ENCODE peak calls at places on chromosomes 6 and 20, in seven cellular contexts. O, T, N, X, F, U and A are unnamed samples.

GRCh38 chr20:23773127-23773526 is 22.4 kb upstream of the CST1 start:
- DNase-seq in O (no peak), X (no peak), N (no peak), T (no peak), F (no peak), U (no peak), A (no peak)

GRCh38 chr20:14337400-14338171 is at the start of gene FLRT3:
- DNase-seq in U (peak; percentile 83), T (peak; percentile 70), O (peak; percentile 63), N (peak; percentile 95), X (peak; percentile 17), F (peak; percentile 81), A (peak; percentile 83)

GRCh38 chr20:19968488-19969073 is 48.6 kb upstream of the NAA20 start:
- DNase-seq in F (no peak), N (no peak), T (no peak), O (peak; percentile 54), U (no peak), X (no peak), A (no peak)

GRCh38 chr6:112990971-112991370 is 643.8 kb downstream of the RFPL4B start:
- DNase-seq in U (no peak), F (no peak), X (no peak), N (no peak), O (no peak), T (no peak), A (no peak)

GRCh38 chr6:20939161-20939775 is 405.0 kb downstream of the CDKAL1 start:
- DNase-seq in F (no peak), T (no peak), N (no peak), O (no peak), U (no peak), X (no peak), A (no peak)

GRCh38 chr6:7787137-7787575 is 61.3 kb downstream of the BMP6 start:
- DNase-seq in T (no peak), N (peak; percentile 95), O (no peak), X (no peak), F (peak; percentile 18), U (no peak), A (no peak)

GRCh38 chr6:154197176-154197850 is 158.3 kb downstream of the OPRM1 start:
- DNase-seq in F (no peak), T (no peak), X (no peak), N (peak; percentile 46), O (no peak), U (no peak), A (no peak)

GRCh38 chr6:99092461-99092860 is 144.7 kb upstream of the FBXL4 start:
- DNase-seq in O (no peak), U (no peak), F (no peak), N (no peak), T (no peak), X (no peak), A (no peak)

GRCh38 chr6:5256952-5257351 is 3.8 kb downstream of the LYRM4 start:
- DNase-seq in F (no peak), U (no peak), O (no peak), T (no peak), X (no peak), N (no peak), A (no peak)

GRCh38 chr6:131258010-131258652 is 122.9 kb downstream of the AKAP7 start:
- DNase-seq in N (no peak), X (no peak), T (no peak), F (no peak), U (no peak), O (no peak), A (no peak)

GRCh38 chr20:48879609-48880008 is 41.9 kb upstream of the ARFGEF2 start:
- DNase-seq in F (no peak), N (peak; percentile 39), O (no peak), T (no peak), X (no peak), U (no peak), A (no peak)

GRCh38 chr6:15556711-15557110 is 106.1 kb downstream of the DTNBP1 start:
- DNase-seq in T (no peak), N (no peak), O (no peak), X (no peak), F (no peak), U (no peak), A (no peak)

GRCh38 chr20:16246870-16247269 is 326.4 kb downstream of the KIF16B start:
- DNase-seq in T (no peak), F (no peak), X (no peak), U (no peak), O (no peak), N (no peak), A (no peak)

GRCh38 chr20:44644384-44645131 is 6.9 kb downstream of the ADA start:
- DNase-seq in T (no peak), U (no peak), O (no peak), N (no peak), F (no peak), X (no peak), A (no peak)

GRCh38 chr6:150492941-150493340 is 106.7 kb upstream of the PLEKHG1 start:
- DNase-seq in U (no peak), F (no peak), O (no peak), X (no peak), T (no peak), N (peak; percentile 49), A (no peak)

GRCh38 chr6:61585504-61585903 is 700.5 kb downstream of the KHDRBS2 start:
- DNase-seq in O (no peak), F (no peak), X (no peak), N (no peak), U (no peak), T (no peak), A (no peak)

GRCh38 chr6:61592238-61592637 is 693.8 kb downstream of the KHDRBS2 start:
- DNase-seq in O (no peak), X (no peak), T (no peak), F (no peak), N (no peak), U (no peak), A (no peak)

DNA sequence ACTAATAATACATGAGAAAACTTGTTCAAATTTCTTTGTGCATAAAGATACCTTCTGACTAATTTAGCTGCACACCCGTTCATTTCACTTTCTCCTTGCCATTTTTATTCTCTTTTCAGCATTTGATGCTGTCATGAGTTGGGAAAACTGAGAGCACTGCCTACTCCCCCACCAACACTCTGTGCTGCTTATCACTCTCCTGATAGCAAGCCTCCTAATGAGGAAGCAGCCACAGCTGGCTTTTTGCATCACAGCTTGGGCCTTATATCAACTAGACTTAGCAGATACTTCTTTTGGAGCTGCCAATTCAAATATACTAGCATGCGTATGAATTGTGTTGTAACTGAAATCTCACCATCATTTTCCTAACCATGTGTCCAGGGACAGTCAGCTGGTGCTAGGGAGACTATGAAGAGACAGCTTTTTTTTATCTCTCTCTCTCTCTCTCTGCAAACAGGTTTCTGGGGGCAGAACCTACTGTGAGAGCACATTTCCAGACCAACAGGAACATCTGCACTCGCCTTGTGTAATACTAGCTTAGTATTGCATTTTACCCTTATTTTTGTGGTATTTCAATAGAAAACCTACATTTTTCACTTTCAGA is 699.0 kb downstream of the KHDRBS2 start:
- DNase-seq in T (no peak), N (no peak), F (no peak), X (no peak), O (no peak), U (peak; percentile 13), A (no peak)
- TF ChIP-seq CTCF in T (no peak), N (no peak), F (no peak), X (no peak), O (no peak), U (no peak), A (no peak)

GRCh38 chr6:23175391-23175790 is 606.0 kb downstream of the HDGFL1 start:
- DNase-seq in F (no peak), X (no peak), T (no peak), U (no peak), N (peak; percentile 44), O (no peak), A (no peak)

GRCh38 chr6:23176471-23176870 is 607.1 kb downstream of the HDGFL1 start:
- DNase-seq in X (no peak), U (no peak), N (no peak), F (no peak), O (no peak), T (no peak), A (no peak)

GRCh38 chr6:23174781-23175361 is 605.5 kb downstream of the HDGFL1 start:
- DNase-seq in U (no peak), X (no peak), N (peak; percentile 71), F (no peak), T (no peak), O (no peak), A (no peak)

GRCh38 chr6:23179994-23180393 is 610.6 kb downstream of the HDGFL1 start:
- DNase-seq in X (no peak), N (no peak), U (no peak), T (no peak), O (no peak), F (no peak), A (no peak)

GRCh38 chr6:23176883-23177282 is 607.5 kb downstream of the HDGFL1 start:
- DNase-seq in U (no peak), T (no peak), O (no peak), N (no peak), F (no peak), X (no peak), A (no peak)
- TF ChIP-seq CTCF in U (no peak), T (no peak), O (peak; percentile 23), N (no peak), F (no peak), X (no peak), A (peak; percentile 32)

GRCh38 chr6:50259903-50260302 is 210.2 kb upstream of the DEFB112 start:
- DNase-seq in X (no peak), O (no peak), N (no peak), T (no peak), F (no peak), U (no peak), A (no peak)

GRCh38 chr6:50270427-50270826 is 220.7 kb upstream of the DEFB112 start:
- DNase-seq in U (no peak), O (peak; percentile 5), N (no peak), F (no peak), X (no peak), T (no peak), A (no peak)

DNA sequence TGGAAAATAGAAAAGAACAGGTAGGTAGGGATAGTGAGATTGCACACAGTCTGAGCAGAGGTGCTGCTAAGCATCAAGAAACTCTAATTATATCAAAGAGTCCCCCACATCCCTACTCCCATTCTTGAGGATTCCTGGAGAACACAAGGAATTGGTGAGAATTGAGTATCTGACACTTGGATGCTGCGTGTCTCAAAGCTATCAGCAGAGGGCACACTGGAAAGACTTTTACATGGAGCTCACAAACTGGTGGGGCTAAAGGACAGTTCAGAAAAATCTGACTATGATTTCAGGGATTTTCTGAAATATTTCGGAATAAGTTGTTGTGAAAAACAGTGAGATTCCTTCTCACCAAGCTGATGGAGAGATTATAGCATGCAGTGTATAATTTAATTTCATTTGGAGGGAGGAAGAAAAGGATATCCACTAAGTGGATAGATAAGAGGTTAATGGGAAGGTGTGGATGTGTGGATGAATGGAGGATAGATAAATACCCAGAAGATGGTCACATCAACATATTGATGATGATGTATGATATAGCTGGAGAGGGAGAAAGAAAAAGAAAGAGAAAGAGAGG is 215.4 kb upstream of the DEFB112 start:
- DNase-seq in U (no peak), F (no peak), N (no peak), X (no peak), T (no peak), O (peak; percentile 24), A (no peak)
- TF ChIP-seq CTCF in U (peak; percentile 48), F (no peak), N (peak; percentile 12), X (no peak), T (no peak), O (peak; percentile 60), A (peak; percentile 70)

DNA sequence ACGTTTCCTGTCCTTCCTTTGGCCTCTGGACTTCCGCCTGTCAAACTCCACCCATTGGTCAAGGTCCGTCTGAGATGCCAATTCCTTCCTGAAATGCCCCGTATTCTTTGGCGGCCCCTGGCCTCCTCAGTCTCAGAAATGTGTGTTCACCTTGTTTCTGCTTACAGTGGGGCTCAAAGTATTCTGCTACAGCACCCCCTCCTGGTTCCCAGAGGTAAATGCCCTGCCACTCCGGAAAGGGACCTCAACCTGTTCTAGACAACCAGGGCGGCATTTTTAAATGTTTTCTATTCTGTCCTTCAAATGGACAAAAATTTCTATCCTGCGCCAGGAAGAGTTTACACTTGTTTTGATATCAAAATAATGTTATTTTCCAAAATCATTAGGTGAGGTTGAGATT is 12.1 kb upstream of the PAX1 start:
- DNase-seq in O (no peak), X (no peak), F (no peak), N (no peak), T (no peak), U (no peak), A (no peak)
- TF ChIP-seq CTCF in O (peak; percentile 31), X (no peak), F (no peak), N (no peak), T (no peak), U (peak; percentile 32), A (peak; percentile 66)